ENCODE peak calls at places on chromosome 1, in four cellular contexts. M is amygdala; C is skeletal muscle cell; K is activated CD8-positive, alpha-beta memory T cell treated with anti-CD3 and anti-CD28 coated beads for 24 hours. Q is an unnamed sample.

GRCh38 chr1:44780583-44781121 is 5.3 kb downstream of the RPS8 start:
- DNase-seq in M (no peak), K (no peak), C (no peak), Q (no peak)

GRCh38 chr1:51648180-51649109 is 31.6 kb downstream of the OSBPL9 start:
- DNase-seq in K (no peak), M (no peak), C (peak; percentile 73), Q (peak; percentile 62)

GRCh38 chr1:3729594-3730555 is 22.4 kb upstream of the CCDC27 start:
- DNase-seq in K (no peak), C (no peak), M (no peak), Q (no peak)

GRCh38 chr1:7839526-7839925 is 13.3 kb downstream of the UTS2 start:
- DNase-seq in K (no peak), C (no peak), M (no peak), Q (no peak)

GRCh38 chr1:34681481-34682451 is 73.1 kb upstream of the GJB5 start:
- DNase-seq in C (no peak), K (peak; percentile 73), M (no peak), Q (peak; percentile 25)

GRCh38 chr1:226738421-226738994 is 574 bp downstream of the ITPKB start:
- DNase-seq in K (peak; percentile 85), M (no peak), C (no peak), Q (peak; percentile 33)

GRCh38 chr1:61244114-61244513 is 161.8 kb downstream of the NFIA start:
- DNase-seq in K (no peak), C (peak; percentile 83), M (no peak), Q (peak; percentile 93)

GRCh38 chr1:223198628-223198965 is 55.5 kb upstream of the TLR5 start:
- DNase-seq in C (no peak), M (no peak), K (no peak), Q (no peak)

GRCh38 chr1:42173961-42174715 is 9.6 kb upstream of the GUCA2A start:
- DNase-seq in M (no peak), C (no peak), K (no peak), Q (no peak)

GRCh38 chr1:186187601-186188000 is 187.5 kb downstream of the TPR start:
- DNase-seq in K (no peak), M (no peak), C (no peak), Q (peak; percentile 45)

GRCh38 chr1:15786581-15786980 is 20.9 kb downstream of the UQCRHL start:
- DNase-seq in K (no peak), M (no peak), C (no peak), Q (peak; percentile 48)